ENCODE peak calls at places on chromosomes 7 and 10, in six cellular contexts. N is breast epithelium, C is hepatocyte, P is lower lobe of right lung, H is pancreas, J is MG63. L is an unnamed sample.
A peak's percentile ranks its signal among the peaks of the same experiment; 100 is the strongest.

GRCh38 chr7:70770154-70770553 is 361.8 kb upstream of the GALNT17 start:
- DNase-seq in P (no peak), C (no peak), J (no peak), N (no peak), H (no peak), L (no peak)

GRCh38 chr7:134351424-134351823 is 34.7 kb upstream of the SLC35B4 start:
- DNase-seq in N (no peak), C (no peak), H (no peak), P (no peak), J (no peak), L (no peak)

GRCh38 chr7:94059747-94060146 is 55.6 kb upstream of the BET1 start:
- DNase-seq in P (no peak), J (no peak), C (no peak), N (no peak), H (no peak), L (peak; percentile 68)

GRCh38 chr7:66629222-66629658 is 559 bp downstream of the KCTD7 start:
- DNase-seq in H (no peak), P (peak; percentile 56), J (peak; percentile 1), C (no peak), N (no peak), L (no peak)

GRCh38 chr10:127210936-127211335 is 14.5 kb upstream of the INSYN2A start:
- DNase-seq in H (no peak), J (no peak), N (no peak), P (no peak), C (no peak), L (no peak)

GRCh38 chr7:82164813-82165212 is 278.8 kb downstream of the CACNA2D1 start:
- DNase-seq in H (no peak), C (peak; percentile 6), N (no peak), P (no peak), J (peak; percentile 26), L (peak; percentile 21)

GRCh38 chr10:133028158-133028557 is 59.6 kb upstream of the ADGRA1 start:
- DNase-seq in C (no peak), H (no peak), N (no peak), P (no peak), J (no peak), L (no peak)

GRCh38 chr10:79435271-79436065 is 10.0 kb downstream of the ZCCHC24 start:
- DNase-seq in H (no peak), N (no peak), C (no peak), J (peak; percentile 49), P (no peak), L (no peak)

GRCh38 chr10:32411797-32412498 is 34.0 kb upstream of the CCDC7 start:
- DNase-seq in N (no peak), P (no peak), J (no peak), C (no peak), H (no peak), L (no peak)

GRCh38 chr7:72540106-72540611 is 128.0 kb upstream of the CALN1 start:
- DNase-seq in P (no peak), J (no peak), H (no peak), N (no peak), C (no peak), L (no peak)

GRCh38 chr10:49594594-49594993 is 15.5 kb upstream of the SLC18A3 start:
- DNase-seq in N (no peak), C (peak; percentile 79), H (peak; percentile 44), P (no peak), J (peak; percentile 54), L (no peak)

GRCh38 chr10:20743142-20743541 is 154.0 kb downstream of the NEBL start:
- DNase-seq in P (no peak), J (no peak), H (no peak), C (no peak), N (no peak), L (no peak)

GRCh38 chr10:71291501-71291900 is 27.6 kb upstream of the SLC29A3 start:
- DNase-seq in N (no peak), C (no peak), J (no peak), P (peak; percentile 34), H (no peak), L (no peak)

GRCh38 chr7:30613366-30614325 is 19.0 kb downstream of the GARS1 start:
- DNase-seq in C (no peak), H (no peak), N (no peak), P (no peak), J (no peak), L (no peak)

GRCh38 chr7:116560021-116560970 is 35.5 kb downstream of the CAV1 start:
- DNase-seq in J (no peak), H (no peak), P (no peak), C (no peak), N (no peak), L (no peak)

GRCh38 chr10:49397036-49397999 is 1.4 kb upstream of the DRGX start:
- DNase-seq in J (no peak), P (no peak), N (no peak), H (no peak), C (no peak), L (no peak)

GRCh38 chr7:55078465-55079372 is 59.9 kb downstream of the EGFR start:
- DNase-seq in J (no peak), C (peak; percentile 75), P (peak; percentile 75), N (no peak), H (no peak), L (no peak)

GRCh38 chr7:158527902-158528502 is 59.6 kb downstream of the PTPRN2 start:
- DNase-seq in N (no peak), C (no peak), H (no peak), P (no peak), J (no peak), L (no peak)

GRCh38 chr10:130371686-130372085 is 235.5 kb downstream of the GLRX3 start:
- DNase-seq in H (no peak), N (no peak), P (no peak), C (no peak), J (no peak), L (no peak)

GRCh38 chr10:20892011-20892585 is 5.0 kb downstream of the NEBL start:
- DNase-seq in N (no peak), C (no peak), J (no peak), P (no peak), H (no peak), L (no peak)

GRCh38 chr10:38027992-38028391 is 17.5 kb downstream of the ZNF33A start:
- DNase-seq in P (no peak), J (peak; percentile 16), C (no peak), N (no peak), H (no peak), L (no peak)

GRCh38 chr7:29879609-29880008 is 73.3 kb downstream of the WIPF3 start:
- DNase-seq in P (no peak), J (peak; percentile 65), H (no peak), C (no peak), N (no peak), L (no peak)

GRCh38 chr7:12803542-12803941 is 116.1 kb downstream of the ARL4A start:
- DNase-seq in P (no peak), C (no peak), H (no peak), J (no peak), N (no peak), L (no peak)

DNA sequence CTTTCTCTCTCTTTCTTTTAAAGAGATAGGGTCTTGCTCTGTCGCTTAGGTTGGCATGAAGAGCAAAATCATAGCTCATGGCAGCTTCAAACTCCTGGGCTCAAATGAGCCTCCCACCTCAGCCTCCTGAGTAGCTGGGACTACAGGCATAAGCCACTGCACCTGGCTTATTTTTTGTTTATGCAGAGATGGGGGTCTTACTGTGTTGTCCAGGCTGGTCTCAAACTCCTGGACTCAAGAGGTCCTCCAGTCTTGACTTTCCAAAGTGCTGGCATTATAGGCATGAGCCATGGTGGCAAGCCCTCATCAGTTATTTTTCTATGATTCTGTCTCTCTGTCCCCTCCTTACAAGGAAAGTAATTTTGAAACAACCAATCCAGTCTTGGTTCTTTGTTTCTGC is 1.1 kb upstream of the BAG3 start:
- DNase-seq in N (no peak), P (no peak), H (no peak), C (no peak), J (no peak), L (no peak)
- H3K4me3 ChIP-seq in N (no peak overlapping the region), P (no peak overlapping the region), H (no peak overlapping the region), C (no peak overlapping the region), J (no peak overlapping the region), L (no peak overlapping the region)

DNA sequence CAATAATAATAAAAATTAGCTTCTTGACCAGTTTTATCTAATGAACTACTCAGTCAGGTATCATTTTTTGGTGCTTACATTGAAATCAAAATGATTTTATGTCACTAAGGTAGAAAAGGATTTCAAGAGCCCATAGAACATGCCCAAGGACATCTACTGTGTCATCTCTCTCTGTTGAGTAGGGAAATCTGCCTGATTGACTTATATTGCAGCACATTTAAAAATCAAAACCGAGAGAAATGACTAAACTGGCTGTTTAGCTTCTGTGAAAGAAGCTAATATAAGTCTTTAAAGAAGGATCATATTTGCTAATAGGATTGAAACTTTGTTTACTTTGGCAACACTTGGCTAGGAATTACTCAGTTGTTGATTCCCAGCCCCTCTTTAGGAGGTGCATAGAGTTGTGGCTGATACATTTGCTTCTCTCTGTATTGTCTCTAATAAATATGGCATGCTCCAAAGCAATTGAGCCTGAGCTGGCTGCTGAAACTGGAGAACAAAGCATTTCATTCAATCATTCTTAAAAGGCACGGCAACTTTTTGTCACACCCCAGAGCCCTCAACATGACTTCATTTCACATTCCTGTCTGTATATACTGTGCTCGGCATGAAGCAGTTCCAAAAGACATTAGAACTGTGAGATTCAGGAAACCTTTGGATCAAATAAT is 1096.9 kb upstream of the POT1 start:
- DNase-seq in N (no peak), P (no peak), H (no peak), C (no peak), J (peak; percentile 12), L (no peak)
- H3K4me3 ChIP-seq in N (no peak overlapping the region), P (no peak overlapping the region), H (no peak overlapping the region), C (no peak overlapping the region), J (no peak overlapping the region), L (no peak overlapping the region)

DNA sequence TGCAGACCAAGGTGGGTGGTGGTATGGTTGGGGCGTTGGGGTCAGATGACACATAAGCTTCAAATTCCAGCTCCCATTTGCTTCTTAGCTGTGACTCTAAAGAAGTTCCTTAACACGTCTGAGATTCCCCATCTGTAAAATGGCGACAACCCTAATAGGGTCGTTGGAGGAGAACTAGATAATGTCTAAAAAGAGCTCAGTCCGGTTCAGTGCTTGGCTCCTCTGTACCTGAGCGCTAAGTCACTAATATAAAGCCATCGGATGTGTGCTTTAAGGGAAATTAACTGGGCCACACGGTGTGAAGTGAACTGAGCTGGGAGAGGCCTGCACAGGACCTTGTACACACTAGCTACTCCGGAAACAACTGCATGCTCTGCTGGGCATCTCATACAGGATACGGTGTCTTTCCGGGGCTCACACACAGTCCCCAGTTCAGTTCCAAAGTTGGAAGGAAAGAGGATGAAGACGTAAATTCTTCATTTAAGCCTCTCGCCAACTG is 476 bp upstream of the ZFYVE27 start:
- DNase-seq in J (no peak), C (no peak), N (no peak), P (no peak), H (no peak), L (no peak)
- H3K4me3 ChIP-seq in J (peak overlapping the region; percentile 95), C (no peak overlapping the region), N (peak overlapping the region; percentile 98), P (peak overlapping the region; percentile 92), H (no peak overlapping the region), L (peak overlapping the region; percentile 12)

GRCh38 chr10:112820320-112820719 is 129.7 kb upstream of the TCF7L2 start:
- DNase-seq in C (no peak), J (no peak), N (no peak), P (no peak), H (no peak), L (no peak)

GRCh38 chr10:112823007-112823406 is 127.0 kb upstream of the TCF7L2 start:
- DNase-seq in H (no peak), C (no peak), P (no peak), J (no peak), N (no peak), L (no peak)

GRCh38 chr10:112821042-112821441 is 129.0 kb upstream of the TCF7L2 start:
- DNase-seq in J (no peak), P (no peak), C (no peak), N (no peak), H (peak; percentile 39), L (no peak)

GRCh38 chr10:112823604-112824003 is 126.4 kb upstream of the TCF7L2 start:
- DNase-seq in H (no peak), N (no peak), C (no peak), J (no peak), P (no peak), L (no peak)

GRCh38 chr10:112821663-112822062 is 128.4 kb upstream of the TCF7L2 start:
- DNase-seq in P (no peak), C (no peak), H (no peak), N (no peak), J (no peak), L (no peak)
- H3K4me3 ChIP-seq in P (no peak overlapping the region), C (no peak overlapping the region), H (no peak overlapping the region), N (no peak overlapping the region), J (no peak overlapping the region), L (no peak overlapping the region)

L was measured in AG04449.